ENCODE peak calls at places on chromosomes 6 and 20, in eight cellular contexts. A is left ventricle myocardium inferior; K is stomach; E is SJSA1; T is CD8-positive, alpha-beta T cell; J is CD8-positive, alpha-beta memory T cell; R is left lung; B is GM23248. Y is an unnamed sample.

GRCh38 chr6:139872635-139873034 is 498.2 kb upstream of the CITED2 start:
- DNase-seq in T (no peak), R (no peak), E (no peak), J (no peak), B (no peak), K (no peak), A (no peak), Y (no peak)

GRCh38 chr6:136249336-136249735 is 775 bp downstream of the MTFR2 start:
- DNase-seq in E (no peak), K (no peak), A (no peak), B (peak; percentile 33), J (no peak), T (no peak), R (no peak), Y (no peak)

GRCh38 chr20:3420211-3420707 is 12.8 kb upstream of the DNAAF9 start:
- DNase-seq in R (peak; percentile 67), B (peak; percentile 84), J (peak; percentile 3), A (peak; percentile 39), E (no peak), T (peak; percentile 14), K (no peak), Y (no peak)

GRCh38 chr6:15357832-15358231 is 112.0 kb downstream of the JARID2 start:
- DNase-seq in J (no peak), A (no peak), T (no peak), E (peak; percentile 56), R (no peak), K (no peak), B (no peak), Y (no peak)

GRCh38 chr20:50189681-50190250 is 864 bp upstream of the CEBPB start:
- DNase-seq in T (peak; percentile 38), B (peak; percentile 40), K (peak; percentile 70), E (no peak), J (no peak), A (peak; percentile 45), R (peak; percentile 67), Y (peak; percentile 48)

GRCh38 chr6:43739642-43740091 is 30.3 kb upstream of the VEGFA start:
- DNase-seq in J (no peak), B (no peak), E (no peak), R (no peak), A (no peak), K (no peak), T (no peak), Y (no peak)

GRCh38 chr6:72626126-72626525 is 4.3 kb downstream of the KCNQ5 start:
- DNase-seq in K (no peak), T (no peak), A (no peak), R (no peak), B (no peak), E (no peak), J (no peak), Y (no peak)

GRCh38 chr6:41687501-41688175 is 47.8 kb downstream of the TFEB start:
- DNase-seq in J (no peak), A (no peak), B (no peak), T (no peak), E (no peak), K (peak; percentile 76), R (no peak), Y (no peak)

GRCh38 chr6:130000526-130001228 is 17.7 kb upstream of the L3MBTL3 start:
- DNase-seq in T (no peak), K (no peak), A (no peak), B (no peak), R (no peak), J (no peak), E (no peak), Y (no peak)

GRCh38 chr6:117352466-117353081 is 73.2 kb downstream of the ROS1 start:
- DNase-seq in E (no peak), R (no peak), A (no peak), J (no peak), B (peak; percentile 43), K (no peak), T (no peak), Y (no peak)

GRCh38 chr20:48642105-48642880 is 185.5 kb downstream of the PREX1 start:
- DNase-seq in J (no peak), T (no peak), E (no peak), B (no peak), K (no peak), A (no peak), R (no peak), Y (no peak)

GRCh38 chr6:168616807-168617756 is 176.1 kb downstream of the SMOC2 start:
- DNase-seq in J (no peak), A (no peak), K (no peak), E (no peak), B (no peak), R (no peak), T (no peak), Y (no peak)

GRCh38 chr6:168623736-168624135 is 182.8 kb downstream of the SMOC2 start:
- DNase-seq in E (no peak), T (no peak), A (no peak), K (no peak), B (no peak), J (no peak), R (no peak), Y (no peak)

GRCh38 chr6:168618546-168619315 is 177.7 kb downstream of the SMOC2 start:
- DNase-seq in T (no peak), E (no peak), R (no peak), J (no peak), K (no peak), B (no peak), A (no peak), Y (no peak)

GRCh38 chr6:168615837-168616236 is 174.9 kb downstream of the SMOC2 start:
- DNase-seq in T (no peak), J (no peak), B (no peak), K (peak; percentile 44), E (no peak), R (no peak), A (no peak), Y (no peak)

DNA sequence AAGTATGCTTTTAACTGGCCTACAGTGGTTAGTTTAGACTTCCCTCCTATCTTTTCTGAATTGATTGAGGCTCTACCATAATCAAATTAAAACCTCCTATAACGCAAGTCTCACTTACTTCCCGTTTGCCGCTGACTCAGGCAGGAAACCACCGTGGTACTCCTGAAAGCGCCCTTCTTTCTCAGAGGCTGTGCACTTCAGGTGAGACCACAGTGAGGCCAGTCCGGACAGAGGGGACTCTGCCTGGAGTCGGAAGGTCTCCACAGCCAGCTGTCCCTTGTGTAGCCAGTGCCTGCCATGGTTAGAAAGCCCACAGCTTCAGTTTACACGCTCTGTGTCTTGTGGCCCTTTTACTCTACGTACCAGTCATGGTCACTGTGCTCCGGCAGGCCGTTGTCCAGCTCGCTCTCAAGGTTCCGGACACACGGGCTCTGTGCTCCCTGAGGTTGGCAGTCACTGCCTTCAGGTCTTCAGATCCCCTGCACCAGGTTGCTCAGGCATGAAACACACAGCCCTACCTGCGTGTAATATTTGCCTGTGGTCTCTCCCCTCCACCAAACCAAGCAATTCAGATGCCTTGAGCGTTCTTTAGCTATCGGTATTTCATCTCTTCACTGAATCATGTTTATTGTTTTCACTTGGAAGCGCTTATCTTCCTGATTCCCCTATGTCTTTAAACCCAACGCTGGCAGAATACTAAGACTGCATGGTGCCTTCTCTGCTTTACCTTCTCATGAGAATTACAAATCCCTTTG is 178.8 kb downstream of the SMOC2 start:
- DNase-seq in T (no peak), E (no peak), A (no peak), K (no peak), B (no peak), J (no peak), R (no peak), Y (no peak)
- H3K9me3 ChIP-seq in T (no peaks in the 10 kb centered on the region), E (peaks cover 16% of the 10 kb centered on the region), A (no peaks in the 10 kb centered on the region), K (no peaks in the 10 kb centered on the region), B (no peaks in the 10 kb centered on the region), J (no peaks in the 10 kb centered on the region), R (no peaks in the 10 kb centered on the region), Y (no peaks in the 10 kb centered on the region)

DNA sequence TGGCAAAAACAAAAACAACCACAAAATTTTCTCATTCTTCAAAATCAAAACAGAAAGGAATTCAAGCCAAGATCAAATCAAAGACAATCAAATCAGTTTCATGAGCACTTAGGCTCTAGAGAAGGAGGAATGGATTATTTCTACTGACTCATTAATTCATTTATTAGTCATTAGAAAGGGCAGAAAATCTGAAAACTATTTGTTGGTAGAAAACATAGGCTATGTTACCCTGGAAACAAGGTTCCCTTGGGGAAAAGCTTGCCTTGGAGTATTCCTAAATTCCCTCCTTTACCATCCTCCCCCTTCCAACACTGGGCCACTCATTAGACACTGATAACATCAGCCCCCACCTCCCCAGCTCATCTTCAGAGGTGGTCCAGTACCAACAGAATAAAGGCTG is 17.5 kb downstream of the KIF16B start:
- DNase-seq in R (no peak), J (no peak), E (no peak), K (no peak), T (no peak), B (peak; percentile 40), A (no peak), Y (no peak)
- H3K9me3 ChIP-seq in R (no peaks in the 10 kb centered on the region), J (no peaks in the 10 kb centered on the region), E (no peaks in the 10 kb centered on the region), K (no peaks in the 10 kb centered on the region), T (no peaks in the 10 kb centered on the region), B (no peaks in the 10 kb centered on the region), A (no peaks in the 10 kb centered on the region), Y (no peaks in the 10 kb centered on the region)

GRCh38 chr20:40565681-40566040 is 123.4 kb downstream of the MAFB start:
- DNase-seq in T (no peak), A (no peak), E (no peak), R (no peak), B (no peak), J (no peak), K (no peak), Y (no peak)
- H3K9me3 ChIP-seq in T (no peaks in the 10 kb centered on the region), A (no peaks in the 10 kb centered on the region), E (no peaks in the 10 kb centered on the region), R (no peaks in the 10 kb centered on the region), B (no peaks in the 10 kb centered on the region), J (no peaks in the 10 kb centered on the region), K (no peaks in the 10 kb centered on the region), Y (no peaks in the 10 kb centered on the region)

DNA sequence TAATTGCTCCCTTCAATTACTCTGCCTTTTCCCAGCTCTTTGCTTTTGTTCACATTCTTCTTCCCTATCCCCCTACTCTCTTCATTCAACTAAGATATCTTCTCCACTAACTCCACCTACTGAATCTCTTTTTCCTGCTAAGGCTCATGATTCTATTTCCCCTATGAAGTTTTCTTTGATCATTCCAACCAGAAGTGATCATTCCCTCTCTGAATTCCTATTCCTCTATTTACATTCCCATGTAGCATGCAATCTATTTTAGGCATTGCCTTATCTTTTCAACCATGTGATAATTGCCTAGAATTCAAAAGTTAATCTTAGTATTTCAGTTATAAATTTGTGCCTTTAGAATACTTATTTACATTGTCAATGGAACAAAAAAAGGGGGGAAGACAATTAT is 20.9 kb downstream of the MOXD1 start:
- DNase-seq in B (no peak), A (no peak), E (no peak), J (no peak), T (no peak), K (no peak), R (no peak), Y (no peak)
- H3K9me3 ChIP-seq in B (no peaks in the 10 kb centered on the region), A (peaks cover 11% of the 10 kb centered on the region), E (no peaks in the 10 kb centered on the region), J (no peaks in the 10 kb centered on the region), T (no peaks in the 10 kb centered on the region), K (no peaks in the 10 kb centered on the region), R (no peaks in the 10 kb centered on the region), Y (no peaks in the 10 kb centered on the region)

DNA sequence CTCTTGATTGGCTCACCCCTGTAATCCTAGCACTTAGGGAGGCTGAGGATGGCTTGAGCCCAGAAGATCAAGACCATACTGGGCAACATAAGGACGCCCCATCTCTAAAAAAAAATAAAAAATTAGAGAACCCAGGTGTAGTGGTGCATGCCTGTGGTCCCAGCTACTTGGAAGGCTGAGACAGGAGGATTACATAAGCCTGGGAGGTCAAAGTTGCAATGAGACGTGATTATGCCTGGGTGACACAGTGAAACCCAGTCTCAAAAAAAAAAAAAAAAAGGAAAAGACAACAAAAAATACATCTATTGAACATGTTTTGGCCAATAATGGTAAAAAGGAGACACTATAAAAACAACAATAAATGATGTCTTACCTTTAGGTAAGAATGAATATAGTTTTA is 37.8 kb downstream of the CHD6 start:
- DNase-seq in K (no peak), T (no peak), E (no peak), B (no peak), R (no peak), A (no peak), J (no peak), Y (no peak)
- H3K9me3 ChIP-seq in K (no peaks in the 10 kb centered on the region), T (no peaks in the 10 kb centered on the region), E (no peaks in the 10 kb centered on the region), B (no peaks in the 10 kb centered on the region), R (no peaks in the 10 kb centered on the region), A (no peaks in the 10 kb centered on the region), J (no peaks in the 10 kb centered on the region), Y (peaks cover 3% of the 10 kb centered on the region)